ENCODE peak calls at places on chromosomes 5 and 9, in nine cellular contexts. K is lung; B is CD8-positive, alpha-beta memory T cell; A is neuronal stem cell; N is uterus; C is left lung; F is heart right ventricle; O is transverse colon; V is mesendoderm. G is an unnamed sample.

GRCh38 chr9:131734165-131734610 is 5.7 kb downstream of the RAPGEF1 start:
- DNase-seq in O (peak; percentile 89), F (peak; percentile 55), A (no peak), B (peak; percentile 58), C (no peak), K (peak; percentile 61), V (no peak), N (no peak), G (peak; percentile 61)

GRCh38 chr9:138105561-138106505 is 228.3 kb downstream of the CACNA1B start:
- DNase-seq in A (no peak), K (peak; percentile 21), B (no peak), N (no peak), F (no peak), C (no peak), V (no peak), O (no peak), G (no peak)

GRCh38 chr5:145295236-145295635 is 539.9 kb downstream of the PRELID2 start:
- DNase-seq in V (no peak), C (no peak), K (no peak), O (no peak), B (no peak), A (no peak), F (no peak), N (no peak), G (no peak)

GRCh38 chr5:149475777-149476176 is 75.5 kb downstream of the CSNK1A1 start:
- DNase-seq in V (no peak), K (no peak), F (no peak), O (no peak), C (no peak), N (no peak), A (no peak), B (no peak), G (no peak)

GRCh38 chr5:149466457-149466972 is 84.7 kb downstream of the CSNK1A1 start:
- DNase-seq in B (no peak), F (no peak), C (no peak), A (no peak), K (no peak), N (no peak), V (no peak), O (peak; percentile 61), G (peak; percentile 82)

GRCh38 chr9:74277532-74277931 is 219.6 kb upstream of the RORB start:
- DNase-seq in B (no peak), N (no peak), V (no peak), C (no peak), O (no peak), F (no peak), A (no peak), K (no peak), G (no peak)

GRCh38 chr5:64827703-64828102 is 59.0 kb downstream of the CWC27 start:
- DNase-seq in N (no peak), B (no peak), A (no peak), K (no peak), C (no peak), V (no peak), O (no peak), F (no peak), G (no peak)

GRCh38 chr9:211557-211956 is 3.1 kb upstream of the DOCK8 start:
- DNase-seq in A (no peak), B (no peak), C (no peak), K (no peak), O (no peak), F (no peak), V (no peak), N (no peak), G (no peak)

GRCh38 chr5:178143901-178144300 is 9.8 kb downstream of the NHP2 start:
- DNase-seq in O (peak; percentile 28), V (no peak), C (no peak), K (no peak), B (no peak), F (peak; percentile 70), A (no peak), N (peak; percentile 49), G (no peak)

GRCh38 chr5:175797521-175798038 is 73.8 kb upstream of the CPLX2 start:
- DNase-seq in F (no peak), N (no peak), B (no peak), V (peak; percentile 84), K (no peak), A (peak; percentile 30), C (no peak), O (no peak), G (peak; percentile 87)

GRCh38 chr9:81686614-81687520 is 2.5 kb downstream of the TLE1 start:
- DNase-seq in N (peak; percentile 74), K (peak; percentile 72), O (peak; percentile 89), B (no peak), C (peak; percentile 85), F (peak; percentile 77), V (peak; percentile 94), A (peak; percentile 82), G (peak; percentile 88)

GRCh38 chr5:69341520-69342161 is 9.0 kb upstream of the CCDC125 start:
- DNase-seq in C (no peak), A (no peak), K (no peak), V (no peak), B (no peak), O (no peak), F (no peak), N (no peak), G (no peak)

GRCh38 chr9:115941561-115942315 is 211.9 kb upstream of the PAPPA start:
- DNase-seq in B (no peak), A (no peak), F (no peak), N (no peak), V (no peak), O (no peak), C (no peak), K (no peak), G (no peak)

GRCh38 chr9:132857031-132857430 is 21.1 kb downstream of the AK8 start:
- DNase-seq in A (no peak), N (peak; percentile 82), C (peak; percentile 49), K (peak; percentile 40), V (no peak), F (peak; percentile 34), B (no peak), O (peak; percentile 43), G (no peak)

GRCh38 chr5:93035194-93035593 is 545.8 kb downstream of the NR2F1-AS1 start:
- DNase-seq in B (no peak), K (no peak), A (no peak), V (no peak), O (no peak), C (no peak), N (no peak), F (no peak), G (peak; percentile 16)

DNA sequence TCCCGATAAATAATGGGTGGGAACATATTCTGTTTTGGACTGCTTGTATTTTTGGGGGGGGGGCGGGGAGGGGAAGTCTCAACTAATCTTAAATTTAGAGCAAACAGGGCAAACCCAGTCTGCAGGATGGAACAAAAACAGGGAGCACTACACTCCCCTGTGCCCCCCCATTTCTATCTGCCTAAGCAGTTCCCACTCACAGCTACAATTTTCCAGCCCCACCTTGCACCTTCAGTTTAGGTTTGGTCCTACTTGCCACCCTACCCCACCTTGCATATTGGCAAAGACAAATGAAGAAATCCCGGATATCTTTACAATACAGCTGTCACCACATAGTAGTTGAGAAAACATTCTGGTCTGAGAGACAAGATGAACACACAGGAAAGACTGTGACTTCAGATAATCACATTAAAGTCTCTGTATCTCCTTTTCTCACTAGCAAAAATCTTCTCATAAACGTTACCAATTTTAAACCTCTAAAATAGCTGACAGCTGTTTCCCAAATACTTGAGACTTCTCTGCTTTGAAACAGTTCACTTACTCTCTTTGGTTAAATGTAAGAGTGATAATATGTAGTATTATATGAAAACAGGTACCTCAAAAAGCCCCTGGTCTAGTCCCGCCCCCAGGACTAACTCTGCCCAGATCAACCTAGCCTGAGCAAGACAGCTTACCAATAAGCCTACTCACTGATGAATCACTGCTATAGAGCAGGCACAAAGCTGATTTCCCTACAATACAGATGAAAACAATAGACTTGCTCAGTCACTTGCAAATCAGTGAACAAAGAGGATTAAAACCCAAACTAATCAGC is 5.2 kb upstream of the RAPGEF6 start:
- DNase-seq in F (no peak), C (no peak), V (peak; percentile 40), K (no peak), A (no peak), B (no peak), O (no peak), N (no peak), G (no peak)
- H3K4me3 ChIP-seq in F (no peak overlapping the region), C (no peak overlapping the region), V (no peak overlapping the region), K (no peak overlapping the region), A (no peak overlapping the region), B (no peak overlapping the region), O (no peak overlapping the region), N (no peak overlapping the region), G (no peak overlapping the region)

GRCh38 chr5:137858223-137858916 is 9.3 kb upstream of the MYOT start:
- DNase-seq in O (no peak), C (no peak), B (no peak), F (no peak), V (no peak), N (no peak), K (no peak), A (no peak), G (no peak)
- H3K4me3 ChIP-seq in O (no peak overlapping the region), C (peak overlapping the region; percentile 0), B (peak overlapping the region; percentile 13), F (no peak overlapping the region), V (no peak overlapping the region), N (peak overlapping the region; percentile 5), K (no peak overlapping the region), A (no peak overlapping the region), G (no peak overlapping the region)

GRCh38 chr5:124410539-124410938 is 335.9 kb downstream of the ZNF608 start:
- DNase-seq in V (no peak), A (no peak), C (no peak), O (no peak), N (no peak), B (no peak), F (no peak), K (no peak), G (no peak)

GRCh38 chr5:124408738-124409453 is 337.5 kb downstream of the ZNF608 start:
- DNase-seq in V (peak; percentile 24), N (no peak), B (no peak), A (peak; percentile 52), F (no peak), C (no peak), K (no peak), O (no peak), G (no peak)

GRCh38 chr5:124414973-124415372 is 331.5 kb downstream of the ZNF608 start:
- DNase-seq in B (no peak), C (no peak), N (no peak), K (no peak), F (no peak), V (no peak), A (no peak), O (no peak), G (no peak)

DNA sequence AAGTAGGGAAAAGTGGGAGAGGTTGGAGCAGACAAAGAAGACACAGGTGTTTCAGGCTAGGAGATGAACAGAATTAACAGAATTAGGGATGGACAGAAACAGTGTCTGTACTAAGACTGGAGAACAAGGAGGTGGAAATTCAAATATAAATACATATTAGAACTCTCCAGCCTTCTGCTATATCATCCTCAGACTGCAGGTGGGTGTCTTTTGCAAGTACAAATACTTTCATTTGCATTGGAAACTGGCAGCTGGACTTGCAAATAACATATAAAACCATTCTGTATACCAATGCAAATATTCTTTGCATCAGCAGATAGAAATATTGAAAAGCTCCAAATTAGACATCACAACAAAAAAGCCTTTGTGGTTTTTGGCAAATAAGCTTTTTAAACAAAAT is 335.4 kb downstream of the ZNF608 start:
- DNase-seq in K (no peak), N (no peak), C (no peak), V (no peak), A (no peak), O (no peak), F (no peak), B (no peak), G (no peak)
- H3K4me3 ChIP-seq in K (no peak overlapping the region), N (no peak overlapping the region), C (no peak overlapping the region), V (no peak overlapping the region), A (no peak overlapping the region), O (no peak overlapping the region), F (no peak overlapping the region), B (no peak overlapping the region), G (no peak overlapping the region)

GRCh38 chr5:73381587-73382411 is 66.8 kb downstream of the FOXD1 start:
- DNase-seq in K (no peak), B (no peak), V (peak; percentile 43), F (no peak), O (no peak), N (no peak), C (no peak), A (peak; percentile 77), G (no peak)
- H3K4me3 ChIP-seq in K (no peak overlapping the region), B (no peak overlapping the region), V (no peak overlapping the region), F (peak overlapping the region; percentile 14), O (peak overlapping the region; percentile 4), N (no peak overlapping the region), C (no peak overlapping the region), A (peak overlapping the region; percentile 27), G (no peak overlapping the region)

G was measured in BE2C.